ENCODE peak calls at places on chromosomes 5 and 9, in nine cellular contexts. P is HS-5; E is activated naive CD4-positive, alpha-beta T cell treated with Interleukin-2 at 50 U/mL for 16 hours; M is amygdala; J is omental fat pad; O is Ammon's horn; X is NCI-H1417 treated with DMSO at 0.1 percent for 48 hours; A is SHP77; N is lower lobe of right lung. I is an unnamed sample.

GRCh38 chr9:36877239-36877638 is 156.8 kb downstream of the PAX5 start:
- DNase-seq in P (no peak), E (no peak), M (no peak), J (no peak), O (no peak), X (no peak), A (no peak), N (no peak), I (no peak)

GRCh38 chr5:12113062-12113461 is 208.8 kb upstream of the CTNND2 start:
- DNase-seq in P (no peak), E (no peak), M (no peak), J (no peak), O (no peak), X (no peak), A (no peak), N (no peak), I (no peak)

GRCh38 chr5:139638090-139638735 is 9.9 kb upstream of the CXXC5 start:
- DNase-seq in P (no peak), E (no peak), M (peak), J (no peak), O (peak), X (no peak), A (peak), N (peak), I (peak)

GRCh38 chr9:93167838-93168237 is 16.1 kb upstream of the WNK2 start:
- DNase-seq in P (no peak), E (no peak), M (no peak), J (no peak), O (no peak), X (no peak), A (no peak), N (no peak), I (no peak)

GRCh38 chr9:91131433-91131839 is 230.3 kb downstream of the AUH start:
- DNase-seq in P (peak), E (peak), M (no peak), J (no peak), O (no peak), X (no peak), A (peak), N (no peak), I (no peak)

GRCh38 chr9:2494571-2494970 is 127.0 kb upstream of the VLDLR start:
- DNase-seq in P (peak), E (no peak), M (no peak), J (no peak), O (no peak), X (no peak), A (no peak), N (no peak), I (no peak)

GRCh38 chr5:18072600-18072999 is 438.3 kb downstream of the TAF11L14 start:
- DNase-seq in P (peak), E (no peak), M (no peak), J (no peak), O (no peak), X (no peak), A (no peak), N (no peak), I (no peak)

GRCh38 chr5:98963019-98963418 is 34.2 kb upstream of the CHD1 start:
- DNase-seq in P (no peak), E (no peak), M (no peak), J (no peak), O (no peak), X (no peak), A (no peak), N (no peak), I (no peak)

GRCh38 chr9:77523891-77524290 is 124.2 kb downstream of the GNA14 start:
- DNase-seq in P (no peak), E (no peak), M (no peak), J (no peak), O (no peak), X (no peak), A (no peak), N (no peak), I (no peak)

GRCh38 chr5:91092859-91093843 is 290.0 kb downstream of the ARRDC3 start:
- DNase-seq in P (no peak), E (no peak), M (no peak), J (no peak), O (no peak), X (no peak), A (no peak), N (no peak), I (no peak)

GRCh38 chr5:140785905-140786686 is at the start of gene PCDHA1:
- DNase-seq in P (no peak), E (no peak), M (no peak), J (no peak), O (no peak), X (no peak), A (peak), N (peak), I (peak)

GRCh38 chr5:133340002-133340755 is 272.2 kb downstream of the FSTL4 start:
- DNase-seq in P (no peak), E (no peak), M (no peak), J (no peak), O (no peak), X (no peak), A (no peak), N (no peak), I (no peak)

GRCh38 chr5:113038714-113039113 is 62.1 kb downstream of the DCP2 start:
- DNase-seq in P (peak), E (no peak), M (no peak), J (no peak), O (no peak), X (no peak), A (no peak), N (no peak), I (no peak)

GRCh38 chr5:160089549-160089948 is 29.7 kb downstream of the PWWP2A start:
- DNase-seq in P (no peak), E (no peak), M (no peak), J (no peak), O (no peak), X (no peak), A (no peak), N (no peak), I (no peak)

GRCh38 chr5:172235132-172235780 is 41.3 kb downstream of the EFCAB9 start:
- DNase-seq in P (no peak), E (no peak), M (no peak), J (no peak), O (peak), X (no peak), A (no peak), N (no peak), I (no peak)

GRCh38 chr5:78504726-78505431 is 143.7 kb downstream of the LHFPL2 start:
- DNase-seq in P (peak), E (no peak), M (peak), J (peak), O (peak), X (no peak), A (peak), N (peak), I (peak)

GRCh38 chr5:112844489-112844888 is 16.6 kb upstream of the SRP19 start:
- DNase-seq in P (no peak), E (no peak), M (no peak), J (no peak), O (no peak), X (no peak), A (no peak), N (no peak), I (no peak)

GRCh38 chr9:121839726-121840500 is 188.5 kb downstream of the DAB2IP start:
- DNase-seq in P (no peak), E (no peak), M (no peak), J (no peak), O (no peak), X (no peak), A (no peak), N (no peak), I (no peak)

GRCh38 chr9:92707530-92707929 is 37.6 kb upstream of the IPPK start:
- DNase-seq in P (no peak), E (no peak), M (no peak), J (no peak), O (no peak), X (no peak), A (no peak), N (no peak), I (no peak)

GRCh38 chr5:132238169-132238744 is 10.6 kb upstream of the P4HA2 start:
- DNase-seq in P (peak), E (peak), M (peak), J (peak), O (peak), X (no peak), A (peak), N (peak), I (peak)

GRCh38 chr9:130240410-130241197 is 25.0 kb upstream of the HMCN2 start:
- DNase-seq in P (peak), E (peak), M (peak), J (no peak), O (peak), X (no peak), A (peak), N (no peak), I (peak)

GRCh38 chr9:33239922-33240321 is at the start of gene SPINK4:
- DNase-seq in P (no peak), E (no peak), M (no peak), J (no peak), O (no peak), X (no peak), A (no peak), N (no peak), I (no peak)

GRCh38 chr5:6489786-6490185 is 41.1 kb downstream of the UBE2QL1 start:
- DNase-seq in P (no peak), E (no peak), M (no peak), J (no peak), O (peak), X (no peak), A (no peak), N (no peak), I (peak)

GRCh38 chr5:34982823-34983222 is 53.5 kb downstream of the DNAJC21 start:
- DNase-seq in P (no peak), E (no peak), M (no peak), J (no peak), O (no peak), X (no peak), A (no peak), N (no peak), I (no peak)

GRCh38 chr9:110526426-110526825 is 53.1 kb downstream of the SVEP1 start:
- DNase-seq in P (peak), E (no peak), M (no peak), J (no peak), O (no peak), X (no peak), A (no peak), N (no peak), I (no peak)

GRCh38 chr5:125129151-125129806 is 382.8 kb upstream of the ZNF608 start:
- DNase-seq in P (no peak), E (no peak), M (no peak), J (no peak), O (no peak), X (no peak), A (no peak), N (no peak), I (no peak)

GRCh38 chr5:74056789-74057164 is 430.8 kb downstream of the ARHGEF28 start:
- DNase-seq in P (no peak), E (no peak), M (no peak), J (no peak), O (no peak), X (no peak), A (no peak), N (no peak), I (peak)

GRCh38 chr9:78857371-78858225 is 560.7 kb downstream of the PSAT1 start:
- DNase-seq in P (no peak), E (no peak), M (no peak), J (no peak), O (no peak), X (peak), A (no peak), N (no peak), I (peak)